ENCODE peak calls at places on chromosomes 11 and 22, in ten cellular contexts. One of them, this sample, is unnamed.
A peak's percentile ranks its signal among the peaks of the same experiment; 100 is the strongest.

GRCh38 chr11:2587976-2588748 is 111.6 kb downstream of the KCNQ1OT1 start:
- DNase-seq in Peyer's patch: no peak
- DNase-seq in vagina: peak; percentile 65
- DNase-seq in spleen: peak; percentile 55
- DNase-seq in A549: no peak
- DNase-seq in breast epithelium: peak; percentile 45
- DNase-seq in testis: no peak
- DNase-seq in transverse colon: no peak
- DNase-seq in stomach: peak; percentile 14
- DNase-seq in ovary: peak; percentile 23
- DNase-seq in this sample: no peak

GRCh38 chr11:57163160-57163868 is 18.4 kb upstream of the LRRC55 start:
- DNase-seq in stomach: no peak
- DNase-seq in spleen: no peak
- DNase-seq in A549: no peak
- DNase-seq in vagina: no peak
- DNase-seq in ovary: no peak
- DNase-seq in Peyer's patch: no peak
- DNase-seq in transverse colon: no peak
- DNase-seq in breast epithelium: no peak
- DNase-seq in testis: no peak
- DNase-seq in this sample: no peak

GRCh38 chr11:125155100-125155444 is 9.5 kb upstream of the PKNOX2 start:
- DNase-seq in stomach: no peak
- DNase-seq in breast epithelium: no peak
- DNase-seq in ovary: no peak
- DNase-seq in vagina: no peak
- DNase-seq in spleen: no peak
- DNase-seq in testis: no peak
- DNase-seq in A549: no peak
- DNase-seq in Peyer's patch: no peak
- DNase-seq in transverse colon: no peak
- DNase-seq in this sample: no peak

GRCh38 chr11:33377100-33377851 is 120.1 kb downstream of the HIPK3 start:
- DNase-seq in ovary: no peak
- DNase-seq in testis: no peak
- DNase-seq in breast epithelium: no peak
- DNase-seq in A549: no peak
- DNase-seq in stomach: no peak
- DNase-seq in transverse colon: no peak
- DNase-seq in spleen: no peak
- DNase-seq in Peyer's patch: no peak
- DNase-seq in vagina: no peak
- DNase-seq in this sample: no peak

GRCh38 chr11:118084247-118084646 is 2.5 kb downstream of the SMIM35 start:
- DNase-seq in breast epithelium: no peak
- DNase-seq in testis: no peak
- DNase-seq in A549: no peak
- DNase-seq in vagina: no peak
- DNase-seq in stomach: no peak
- DNase-seq in ovary: no peak
- DNase-seq in Peyer's patch: no peak
- DNase-seq in spleen: no peak
- DNase-seq in transverse colon: peak; percentile 48
- DNase-seq in this sample: peak; percentile 50

GRCh38 chr11:88295028-88295427 is 42.5 kb downstream of the CTSC start:
- DNase-seq in A549: no peak
- DNase-seq in stomach: no peak
- DNase-seq in spleen: no peak
- DNase-seq in testis: no peak
- DNase-seq in Peyer's patch: no peak
- DNase-seq in transverse colon: no peak
- DNase-seq in ovary: no peak
- DNase-seq in breast epithelium: no peak
- DNase-seq in vagina: no peak
- DNase-seq in this sample: no peak

GRCh38 chr11:116563028-116563712 is 209.6 kb downstream of the BUD13 start:
- DNase-seq in testis: peak; percentile 60
- DNase-seq in Peyer's patch: no peak
- DNase-seq in vagina: no peak
- DNase-seq in stomach: no peak
- DNase-seq in transverse colon: no peak
- DNase-seq in A549: peak; percentile 20
- DNase-seq in spleen: no peak
- DNase-seq in ovary: no peak
- DNase-seq in breast epithelium: no peak
- DNase-seq in this sample: peak; percentile 41

GRCh38 chr11:2778630-2779498 is 79.1 kb upstream of the KCNQ1OT1 start:
- DNase-seq in Peyer's patch: peak; percentile 15
- DNase-seq in breast epithelium: peak; percentile 67
- DNase-seq in testis: peak; percentile 85
- DNase-seq in transverse colon: peak; percentile 86
- DNase-seq in vagina: peak; percentile 90
- DNase-seq in spleen: peak; percentile 86
- DNase-seq in A549: peak; percentile 39
- DNase-seq in ovary: peak; percentile 89
- DNase-seq in stomach: peak; percentile 93
- DNase-seq in this sample: peak; percentile 95

DNA sequence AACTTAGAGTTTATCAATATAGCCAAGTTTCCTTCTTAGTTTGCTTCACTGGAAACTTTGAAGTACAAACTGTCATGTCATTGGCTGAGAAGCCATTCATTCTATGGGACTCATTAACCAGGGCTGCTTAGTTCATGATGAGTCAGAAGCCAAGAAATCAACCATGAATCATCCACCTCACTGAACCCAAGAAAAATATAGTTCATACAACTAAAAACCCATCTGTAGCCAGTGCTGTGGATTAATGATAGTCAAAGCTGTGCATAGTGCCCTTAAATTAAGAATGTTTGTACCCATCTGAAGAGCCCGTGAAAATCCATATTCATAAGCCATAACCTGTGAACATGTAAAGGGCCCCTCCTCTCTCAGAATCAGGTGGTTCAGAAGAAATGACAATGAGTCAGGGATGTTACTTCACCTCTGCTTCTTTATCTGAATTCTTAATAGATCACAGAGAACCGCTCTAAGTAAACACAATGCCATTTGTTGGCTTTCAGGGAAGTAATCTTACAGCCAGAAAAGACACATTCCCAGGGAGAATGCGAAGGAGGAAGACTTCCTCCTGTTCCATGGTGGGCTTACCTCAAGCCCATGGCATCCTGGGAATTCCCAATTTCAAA is 25.4 kb downstream of the MMP20 start:
- DNase-seq in transverse colon: no peak
- DNase-seq in stomach: no peak
- DNase-seq in ovary: no peak
- DNase-seq in breast epithelium: no peak
- DNase-seq in Peyer's patch: no peak
- DNase-seq in vagina: no peak
- DNase-seq in spleen: no peak
- DNase-seq in testis: no peak
- DNase-seq in A549: peak; percentile 62
- DNase-seq in this sample: no peak
- H3K4me3 ChIP-seq in transverse colon: no peak overlapping the region
- H3K4me3 ChIP-seq in stomach: no peak overlapping the region
- H3K4me3 ChIP-seq in ovary: no peak overlapping the region
- H3K4me3 ChIP-seq in breast epithelium: no peak overlapping the region
- H3K4me3 ChIP-seq in Peyer's patch: no peak overlapping the region
- H3K4me3 ChIP-seq in vagina: no peak overlapping the region
- H3K4me3 ChIP-seq in spleen: no peak overlapping the region
- H3K4me3 ChIP-seq in testis: no peak overlapping the region
- H3K4me3 ChIP-seq in A549: no peak overlapping the region
- H3K4me3 ChIP-seq in this sample: no peak overlapping the region

DNA sequence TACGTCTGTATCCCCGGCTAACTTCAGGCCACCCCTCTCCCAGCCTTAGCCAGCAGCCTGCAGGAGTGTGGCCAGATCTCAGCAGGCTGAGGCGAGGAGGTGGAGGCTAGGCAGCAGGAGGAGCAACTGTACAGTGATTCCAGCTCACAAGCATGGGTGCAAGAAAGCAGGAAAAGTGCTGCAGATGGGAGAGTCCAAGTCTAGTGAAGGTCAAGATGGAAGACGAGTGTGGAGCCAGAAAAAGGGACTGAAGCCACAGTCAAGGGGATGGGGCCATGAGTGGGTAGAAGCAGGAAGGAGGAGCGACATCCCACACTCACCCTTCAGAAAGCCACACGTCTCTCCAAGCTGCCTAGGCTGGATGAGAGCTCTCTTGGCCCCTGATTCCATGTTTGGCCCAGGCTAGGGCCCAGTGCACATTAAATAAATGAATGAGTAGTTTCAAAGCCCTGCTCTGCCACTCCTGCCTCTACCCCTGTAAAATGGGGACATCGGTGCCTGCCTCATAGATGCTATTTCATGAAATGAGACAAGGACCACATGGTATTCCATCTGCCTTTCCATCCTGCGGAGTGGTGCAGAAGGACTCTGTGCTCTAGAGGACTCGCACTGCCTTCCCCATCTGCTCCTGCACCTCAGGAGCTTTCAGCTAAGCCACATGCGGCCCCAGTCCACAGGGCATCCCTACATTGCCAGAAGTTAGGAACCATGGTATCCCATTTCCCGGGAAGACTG is 2.9 kb downstream of the YDJC start:
- DNase-seq in transverse colon: no peak
- DNase-seq in Peyer's patch: no peak
- DNase-seq in stomach: no peak
- DNase-seq in breast epithelium: no peak
- DNase-seq in ovary: no peak
- DNase-seq in A549: no peak
- DNase-seq in spleen: no peak
- DNase-seq in vagina: no peak
- DNase-seq in testis: no peak
- DNase-seq in this sample: no peak
- TF ChIP-seq CTCF in transverse colon: no peak
- TF ChIP-seq CTCF in Peyer's patch: no peak
- TF ChIP-seq CTCF in stomach: no peak
- TF ChIP-seq CTCF in breast epithelium: no peak
- TF ChIP-seq CTCF in ovary: no peak
- TF ChIP-seq CTCF in A549: no peak
- TF ChIP-seq CTCF in spleen: no peak
- TF ChIP-seq CTCF in vagina: no peak
- TF ChIP-seq CTCF in testis: no peak
- TF ChIP-seq CTCF in this sample: no peak

DNA sequence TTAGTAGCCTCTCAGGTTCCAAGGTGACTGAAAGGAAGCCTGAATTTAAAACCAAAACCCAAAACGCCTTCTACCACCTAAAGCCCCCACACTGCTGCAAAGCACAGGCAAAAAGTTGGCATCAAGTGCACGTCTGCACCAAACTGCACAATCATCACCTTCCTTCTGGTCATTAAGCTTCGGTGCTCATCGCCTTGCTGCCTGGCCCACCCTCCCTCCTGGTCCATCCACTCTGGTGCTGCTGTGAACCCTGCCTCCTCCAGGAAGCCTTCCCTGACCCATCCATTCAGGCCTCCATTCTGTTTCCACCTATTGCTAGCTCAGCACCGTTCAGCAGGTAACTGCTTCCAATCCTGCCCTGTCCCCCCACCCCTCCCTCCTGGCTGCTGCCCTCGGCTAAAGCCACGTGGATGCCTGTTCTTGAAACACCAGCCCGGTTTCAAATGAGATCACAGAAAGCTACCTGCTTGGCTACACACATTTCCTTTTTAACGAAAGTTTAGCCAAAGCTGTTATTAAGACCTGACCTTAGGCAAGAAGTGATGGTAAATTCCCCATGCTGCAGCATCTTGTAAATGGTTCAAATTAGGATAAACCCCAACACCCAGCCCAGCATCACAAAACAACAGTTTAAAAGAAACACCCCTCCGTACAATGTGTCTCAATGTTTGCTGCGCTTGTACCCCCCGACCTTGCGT is 53.8 kb upstream of the CD5 start:
- DNase-seq in Peyer's patch: no peak
- DNase-seq in transverse colon: no peak
- DNase-seq in ovary: no peak
- DNase-seq in testis: no peak
- DNase-seq in spleen: peak; percentile 40
- DNase-seq in A549: no peak
- DNase-seq in breast epithelium: no peak
- DNase-seq in vagina: no peak
- DNase-seq in stomach: no peak
- DNase-seq in this sample: no peak
- TF ChIP-seq POLR2A in Peyer's patch: no peak
- TF ChIP-seq POLR2A in transverse colon: no peak
- TF ChIP-seq POLR2A in ovary: no peak
- TF ChIP-seq POLR2A in testis: no peak
- TF ChIP-seq POLR2A in spleen: no peak
- TF ChIP-seq POLR2A in A549: no peak
- TF ChIP-seq POLR2A in breast epithelium: no peak
- TF ChIP-seq POLR2A in vagina: no peak
- TF ChIP-seq POLR2A in stomach: no peak
- TF ChIP-seq POLR2A in this sample: no peak

DNA sequence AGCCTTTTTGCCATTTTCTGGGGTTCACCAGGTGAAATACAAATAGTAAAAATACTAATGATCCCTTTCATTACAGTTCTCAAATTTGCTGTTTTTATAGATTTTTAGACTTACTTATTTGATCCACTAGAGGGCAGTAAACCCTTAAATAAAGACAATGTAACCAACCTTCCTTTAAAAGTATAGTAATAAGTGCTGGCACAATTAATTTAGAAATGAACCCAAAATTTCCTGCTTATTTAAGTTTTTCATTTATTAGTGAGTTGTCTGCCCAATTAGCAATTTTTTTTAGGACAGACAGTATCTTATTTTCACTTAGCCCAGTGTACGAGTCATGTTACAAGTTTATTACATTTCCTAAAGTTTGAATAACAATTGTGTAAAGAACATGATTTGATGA is 4.7 kb downstream of the DDIAS start:
- DNase-seq in breast epithelium: no peak
- DNase-seq in A549: no peak
- DNase-seq in testis: no peak
- DNase-seq in Peyer's patch: no peak
- DNase-seq in vagina: no peak
- DNase-seq in transverse colon: no peak
- DNase-seq in ovary: no peak
- DNase-seq in spleen: no peak
- DNase-seq in stomach: no peak
- DNase-seq in this sample: no peak
- H3K4me3 ChIP-seq in breast epithelium: no peak overlapping the region
- H3K4me3 ChIP-seq in A549: no peak overlapping the region
- H3K4me3 ChIP-seq in testis: no peak overlapping the region
- H3K4me3 ChIP-seq in Peyer's patch: no peak overlapping the region
- H3K4me3 ChIP-seq in vagina: no peak overlapping the region
- H3K4me3 ChIP-seq in transverse colon: no peak overlapping the region
- H3K4me3 ChIP-seq in ovary: no peak overlapping the region
- H3K4me3 ChIP-seq in spleen: no peak overlapping the region
- H3K4me3 ChIP-seq in stomach: no peak overlapping the region
- H3K4me3 ChIP-seq in this sample: no peak overlapping the region

GRCh38 chr11:61392991-61393595 is 706 bp downstream of the TMEM216 start:
- DNase-seq in spleen: no peak
- DNase-seq in stomach: no peak
- DNase-seq in testis: peak; percentile 30
- DNase-seq in breast epithelium: no peak
- DNase-seq in A549: peak; percentile 35
- DNase-seq in Peyer's patch: peak; percentile 28
- DNase-seq in ovary: no peak
- DNase-seq in transverse colon: no peak
- DNase-seq in vagina: no peak
- DNase-seq in this sample: no peak
- TF ChIP-seq CTCF in spleen: peak; percentile 44
- TF ChIP-seq CTCF in stomach: no peak
- TF ChIP-seq CTCF in testis: no peak
- TF ChIP-seq CTCF in breast epithelium: no peak
- TF ChIP-seq CTCF in A549: peak; percentile 32
- TF ChIP-seq CTCF in Peyer's patch: no peak
- TF ChIP-seq CTCF in ovary: no peak
- TF ChIP-seq CTCF in transverse colon: no peak
- TF ChIP-seq CTCF in vagina: no peak
- TF ChIP-seq CTCF in this sample: no peak

GRCh38 chr11:68680541-68681231 is 3.7 kb upstream of the GAL start:
- DNase-seq in stomach: no peak
- DNase-seq in ovary: no peak
- DNase-seq in Peyer's patch: no peak
- DNase-seq in A549: no peak
- DNase-seq in vagina: no peak
- DNase-seq in transverse colon: no peak
- DNase-seq in breast epithelium: no peak
- DNase-seq in testis: no peak
- DNase-seq in spleen: no peak
- DNase-seq in this sample: no peak
- TF ChIP-seq POLR2A in stomach: no peak
- TF ChIP-seq POLR2A in ovary: no peak
- TF ChIP-seq POLR2A in Peyer's patch: no peak
- TF ChIP-seq POLR2A in A549: no peak
- TF ChIP-seq POLR2A in vagina: no peak
- TF ChIP-seq POLR2A in transverse colon: no peak
- TF ChIP-seq POLR2A in breast epithelium: no peak
- TF ChIP-seq POLR2A in testis: no peak
- TF ChIP-seq POLR2A in spleen: no peak
- TF ChIP-seq POLR2A in this sample: no peak